ENCODE peak calls at places on chromosomes 3 and 15, in five cellular contexts. W is right atrium auricular region, M is heart left ventricle, A is Peyer's patch, N is lung. I is an unnamed sample. For H3K4me1 and H3K27me3, the result is how much of the 10 kb centered on the place peaks cover.

GRCh38 chr15:100307241-100307855 is 34.4 kb downstream of the ADAMTS17 start:
- DNase-seq in A (no peak), M (no peak), N (no peak), W (no peak), I (no peak)

GRCh38 chr15:66851226-66852063 is 149.4 kb downstream of the SMAD6 start:
- DNase-seq in N (peak), W (peak), A (peak), M (peak), I (peak)

GRCh38 chr3:177729939-177730700 is 532.8 kb upstream of the TBL1XR1 start:
- DNase-seq in N (no peak), W (peak), M (peak), A (no peak), I (no peak)

GRCh38 chr15:58228708-58229107 is 90.5 kb downstream of the AQP9 start:
- DNase-seq in W (no peak), A (no peak), M (peak), N (no peak), I (no peak)

GRCh38 chr3:152444029-152444641 is 175.4 kb downstream of the MBNL1 start:
- DNase-seq in W (no peak), M (no peak), N (no peak), A (no peak), I (no peak)

GRCh38 chr15:85744636-85745422 is 49.9 kb downstream of the KLHL25 start:
- DNase-seq in M (no peak), W (peak), A (no peak), N (peak), I (no peak)

GRCh38 chr15:67043939-67044771 is 21.2 kb upstream of the SMAD3 start:
- DNase-seq in N (no peak), W (no peak), A (no peak), M (no peak), I (no peak)

GRCh38 chr15:71434774-71435173 is 319.5 kb downstream of the THSD4 start:
- DNase-seq in A (no peak), N (no peak), W (no peak), M (no peak), I (no peak)

GRCh38 chr15:66452421-66452820 is 45.1 kb downstream of the SNAPC5 start:
- DNase-seq in W (no peak), N (no peak), M (no peak), A (no peak), I (no peak)

GRCh38 chr15:65101418-65101890 is 13.5 kb downstream of the UBAP1L start:
- DNase-seq in M (peak), A (peak), W (peak), N (peak), I (no peak)

GRCh38 chr3:36060950-36061349 is 319.4 kb upstream of the STAC start:
- DNase-seq in A (no peak), N (no peak), M (no peak), W (no peak), I (no peak)

GRCh38 chr15:80455051-80455648 is 51.0 kb downstream of the ARNT2 start:
- DNase-seq in M (no peak), A (no peak), N (no peak), W (no peak), I (no peak)

GRCh38 chr15:71709808-71710418 is 100.4 kb upstream of the NR2E3 start:
- DNase-seq in W (no peak), N (no peak), M (no peak), A (no peak), I (no peak)

GRCh38 chr3:14130707-14131106 is 5.9 kb downstream of the TMEM43 start:
- DNase-seq in A (no peak), N (no peak), W (no peak), M (no peak), I (no peak)

GRCh38 chr15:61743352-61743909 is 316.8 kb downstream of the VPS13C start:
- DNase-seq in A (no peak), N (no peak), M (no peak), W (no peak), I (no peak)

GRCh38 chr15:37059051-37059450 is 41.3 kb downstream of the MEIS2 start:
- DNase-seq in N (no peak), M (no peak), W (no peak), A (no peak), I (no peak)

GRCh38 chr15:68789921-68790575 is 30.6 kb downstream of the ANP32A start:
- DNase-seq in A (no peak), M (peak), N (no peak), W (no peak), I (no peak)

GRCh38 chr3:73580343-73580742 is 44.4 kb downstream of the PDZRN3 start:
- DNase-seq in M (no peak), W (no peak), N (no peak), A (no peak), I (no peak)

GRCh38 chr3:154181127-154181691 is 60.0 kb downstream of the ARHGEF26 start:
- DNase-seq in A (no peak), M (no peak), N (no peak), W (no peak), I (no peak)

GRCh38 chr3:22360197-22360596 is 609.2 kb upstream of the ZNF385D start:
- DNase-seq in N (no peak), W (no peak), A (no peak), M (no peak), I (no peak)

GRCh38 chr3:193731656-193732055 is 138.6 kb downstream of the OPA1 start:
- DNase-seq in N (no peak), M (no peak), W (no peak), A (no peak), I (no peak)

GRCh38 chr15:90394074-90394473 is 6.0 kb downstream of the IQGAP1 start:
- DNase-seq in A (no peak), M (no peak), W (no peak), N (no peak), I (no peak)

GRCh38 chr15:85795669-85796305 is 1.1 kb upstream of the KLHL25 start:
- DNase-seq in W (no peak), A (no peak), M (no peak), N (no peak), I (no peak)

GRCh38 chr3:71441217-71441924 is 142.2 kb downstream of the FOXP1 start:
- DNase-seq in A (no peak), M (no peak), W (no peak), N (peak), I (no peak)

GRCh38 chr3:99965077-99965476 is 147.4 kb downstream of the CMSS1 start:
- DNase-seq in W (no peak), A (no peak), M (no peak), N (no peak), I (no peak)

GRCh38 chr3:8621872-8622271 is 22.7 kb downstream of the SSUH2 start:
- DNase-seq in N (no peak), A (no peak), W (peak), M (no peak), I (no peak)

GRCh38 chr15:39589815-39590644 is 9.2 kb downstream of the THBS1 start:
- DNase-seq in W (no peak), N (no peak), M (no peak), A (no peak), I (no peak)

GRCh38 chr15:30992465-30992864 is 1.0 kb upstream of the MTMR10 start:
- DNase-seq in W (no peak), M (no peak), N (peak), A (no peak), I (no peak)

GRCh38 chr3:158847885-158848284 is 46.0 kb downstream of the MFSD1 start:
- DNase-seq in M (no peak), W (no peak), A (no peak), N (no peak), I (no peak)

GRCh38 chr3:101549473-101549872 is 12.2 kb upstream of the TRMT10C start:
- DNase-seq in N (no peak), A (no peak), M (no peak), W (no peak), I (no peak)

GRCh38 chr3:136898954-136899353 is 36.9 kb downstream of the NCK1 start:
- DNase-seq in N (no peak), W (no peak), M (no peak), A (no peak), I (no peak)

GRCh38 chr15:66172339-66172980 is 81.1 kb downstream of the MEGF11 start:
- DNase-seq in M (no peak), N (no peak), W (no peak), A (no peak), I (no peak)

GRCh38 chr15:70092462-70092850 is 5.3 kb downstream of the TLE3 start:
- DNase-seq in M (no peak), N (no peak), A (no peak), W (no peak), I (no peak)

GRCh38 chr15:57053470-57053869 is 135.0 kb downstream of the TCF12 start:
- DNase-seq in N (no peak), M (no peak), A (no peak), W (no peak), I (no peak)

GRCh38 chr15:48400086-48400485 is 68.9 kb downstream of the DUT start:
- DNase-seq in A (no peak), M (no peak), W (no peak), N (no peak), I (no peak)

GRCh38 chr15:35312355-35312754 is 227.3 kb upstream of the NANOGP8 start:
- DNase-seq in A (no peak), N (no peak), W (no peak), M (no peak), I (no peak)

GRCh38 chr15:99565031-99565280 is 828 bp upstream of the MEF2A start:
- DNase-seq in N (no peak), M (no peak), W (no peak), A (no peak), I (no peak)

DNA sequence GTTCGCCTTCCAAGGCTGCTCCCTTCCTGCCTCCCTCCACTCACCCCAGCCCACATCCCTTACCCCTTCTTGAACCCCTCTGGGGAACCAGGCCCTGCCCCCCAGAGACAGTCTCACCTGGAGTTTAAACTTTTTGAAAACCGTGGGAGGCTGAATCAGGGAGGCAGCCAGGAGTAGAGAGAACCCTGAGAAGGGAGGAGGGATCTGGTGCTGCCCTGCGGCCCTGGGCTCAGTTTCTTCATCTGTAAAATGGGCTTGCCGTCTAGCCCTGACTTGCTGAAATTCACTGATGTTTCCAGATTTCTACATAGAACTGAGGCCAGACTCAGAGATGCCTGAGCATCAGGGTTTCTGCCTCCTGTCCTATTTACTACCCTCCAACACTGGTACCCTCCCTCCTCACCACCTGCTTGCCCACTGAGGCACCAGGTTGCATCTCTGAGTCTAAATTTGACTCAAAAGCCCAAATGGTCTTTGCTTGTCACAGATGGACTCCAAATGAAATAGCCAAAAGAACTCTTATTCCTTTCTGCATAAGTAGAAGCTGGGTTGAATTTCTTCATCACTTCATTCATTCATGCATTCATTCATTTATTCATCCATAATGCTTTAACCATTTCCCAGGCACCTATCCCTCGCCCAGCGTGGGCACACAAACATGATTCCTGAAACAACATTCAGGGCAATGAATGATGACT is 11.9 kb upstream of the STRA6 start:
- DNase-seq in A (no peak), W (no peak), N (no peak), M (no peak), I (no peak)
- H3K4me1 ChIP-seq in A (under half), W (under half), N (under half), M (under half), I (under half)

GRCh38 chr3:51617597-51617996 is 53.5 kb upstream of the TEX264 start:
- DNase-seq in N (peak), M (no peak), A (no peak), W (no peak), I (no peak)

GRCh38 chr3:51622402-51622801 is 48.6 kb upstream of the TEX264 start:
- DNase-seq in W (no peak), N (no peak), M (no peak), A (no peak), I (no peak)

GRCh38 chr3:51620543-51620942 is 50.5 kb upstream of the TEX264 start:
- DNase-seq in M (no peak), W (no peak), N (no peak), A (no peak), I (no peak)

GRCh38 chr3:51621091-51621892 is 49.8 kb upstream of the TEX264 start:
- DNase-seq in N (no peak), A (no peak), W (no peak), M (no peak), I (no peak)

GRCh38 chr3:51619983-51620382 is 51.1 kb upstream of the TEX264 start:
- DNase-seq in A (no peak), W (no peak), M (no peak), N (no peak), I (no peak)
- H3K27me3 ChIP-seq in A (under half), W (under half), M (under half), N (under half), I (under half)

DNA sequence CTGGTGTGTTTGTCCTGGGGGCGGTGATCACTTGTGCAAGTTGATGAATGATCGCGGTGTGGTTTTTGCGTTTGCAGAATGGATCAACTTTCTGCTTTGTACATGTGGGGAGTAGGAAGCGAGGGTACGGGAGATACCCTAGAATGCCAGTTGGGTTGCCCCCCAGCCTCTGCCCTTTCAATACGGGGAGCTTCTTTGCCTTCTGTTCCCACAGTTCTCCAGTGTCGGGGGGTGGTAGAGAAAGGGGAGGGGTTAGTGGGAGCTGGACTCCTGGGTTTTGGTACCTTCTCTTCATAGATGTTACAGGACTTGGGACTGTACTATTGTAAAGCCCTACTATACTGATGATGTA is 3.2 kb downstream of the BBX start:
- DNase-seq in N (no peak), A (no peak), W (no peak), M (no peak), I (no peak)
- H3K4me1 ChIP-seq in N (under half), A (under half), W (under half), M (under half), I (under half)

DNA sequence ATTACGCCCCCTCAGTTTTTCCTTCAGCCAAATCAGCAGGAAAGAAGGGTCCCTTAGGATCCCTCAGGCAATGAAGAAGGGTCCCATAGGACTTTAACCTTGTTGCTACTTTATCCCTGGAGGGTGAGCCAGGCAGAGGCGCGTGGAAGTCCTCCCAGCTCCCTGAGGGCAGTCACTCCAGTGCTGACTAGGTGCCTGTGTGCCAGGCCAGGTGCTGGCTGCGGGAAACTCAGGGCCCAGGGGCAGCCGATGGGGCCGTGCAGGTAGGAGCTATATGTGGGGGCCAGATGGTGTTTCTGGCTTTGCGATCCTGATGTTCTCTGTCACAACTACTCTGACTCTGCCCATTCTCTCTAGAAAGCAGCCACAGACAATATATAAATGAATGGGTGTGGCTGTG is 42.8 kb upstream of the IQSEC1 start:
- DNase-seq in W (no peak), A (peak), N (no peak), M (no peak), I (no peak)
- H3K27me3 ChIP-seq in W (under half), A (under half), N (under half), M (under half), I (under half)

GRCh38 chr3:141083831-141084624 is 32.9 kb downstream of the SPSB4 start:
- DNase-seq in M (no peak), W (no peak), N (no peak), A (no peak), I (no peak)

GRCh38 chr3:141085331-141086047 is 34.3 kb downstream of the SPSB4 start:
- DNase-seq in W (no peak), N (no peak), A (no peak), M (no peak), I (no peak)

GRCh38 chr3:141087071-141087824 is 36.1 kb downstream of the SPSB4 start:
- DNase-seq in A (no peak), N (no peak), M (no peak), W (no peak), I (no peak)

GRCh38 chr3:141083226-141083625 is 32.1 kb downstream of the SPSB4 start:
- DNase-seq in A (no peak), M (no peak), W (no peak), N (no peak), I (no peak)

DNA sequence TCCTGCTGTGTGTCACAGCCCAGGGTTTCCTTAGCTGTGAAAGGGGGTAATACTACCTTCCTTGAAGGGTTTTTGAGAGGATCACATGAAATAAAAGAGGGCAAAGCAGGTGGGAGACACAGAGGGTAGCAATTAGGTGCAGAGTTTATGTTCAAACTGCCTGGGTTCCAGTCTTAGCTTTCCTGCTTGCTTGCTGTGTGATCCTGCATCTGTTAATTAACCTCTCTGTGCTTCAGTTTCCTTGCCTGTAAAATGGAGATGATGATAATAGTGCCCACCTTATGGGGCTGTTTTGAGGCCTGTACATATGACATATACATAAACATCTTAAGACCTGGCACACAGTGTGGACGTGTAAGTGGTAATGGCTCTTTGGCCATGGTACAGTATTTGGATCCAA is 35.0 kb downstream of the SPSB4 start:
- DNase-seq in N (no peak), M (no peak), A (no peak), W (no peak), I (no peak)
- H3K4me1 ChIP-seq in N (under half), M (under half), A (under half), W (under half), I (under half)

DNA sequence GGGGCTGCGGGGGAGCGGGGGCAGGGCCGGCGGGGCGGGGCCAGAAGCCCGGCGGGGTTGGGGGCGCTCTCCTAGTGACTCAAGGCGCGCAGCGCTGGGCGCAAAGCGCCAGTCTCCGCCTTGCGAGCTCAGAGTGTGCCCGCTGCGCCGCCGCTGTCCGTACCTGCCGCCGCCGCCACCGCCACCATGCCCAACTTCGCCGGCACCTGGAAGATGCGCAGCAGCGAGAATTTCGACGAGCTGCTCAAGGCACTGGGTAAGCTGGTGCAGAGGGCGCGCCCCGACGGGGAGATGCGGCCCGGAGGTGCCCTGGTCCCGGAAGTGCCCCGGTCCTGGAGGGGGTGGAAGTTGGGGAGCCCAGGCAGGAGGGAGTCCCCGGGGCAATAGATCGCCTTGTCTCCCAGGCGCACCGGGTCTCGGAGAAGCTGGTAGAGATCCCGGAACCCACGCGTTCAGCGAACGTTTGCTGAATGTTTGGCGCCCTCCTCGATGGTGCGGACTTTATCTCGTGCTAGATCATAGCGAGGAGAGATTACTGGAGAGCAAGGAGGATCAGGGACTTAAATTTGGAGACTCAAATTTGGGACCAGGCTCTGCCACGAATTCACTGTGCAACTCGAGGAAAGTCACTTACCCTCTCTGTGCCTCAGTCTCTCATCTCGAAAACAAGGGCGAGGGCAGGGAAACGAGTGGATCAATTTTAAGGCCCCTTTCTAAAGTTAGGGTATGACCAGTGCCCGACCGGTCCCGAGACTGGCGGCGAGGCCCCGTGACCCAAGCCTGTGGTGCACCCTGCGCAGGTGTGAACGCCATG is at the start of gene CRABP1:
- DNase-seq in N (no peak), M (no peak), W (no peak), A (no peak), I (no peak)
- H3K27me3 ChIP-seq in N (under half), M (under half), W (under half), A (under half), I (under half)

GRCh38 chr3:126469479-126469878 is 6.2 kb downstream of the ZXDC start:
- DNase-seq in M (no peak), A (peak), W (no peak), N (peak), I (no peak)
- H3K4me1 ChIP-seq in M (half or more), A (under half), W (under half), N (under half), I (under half)

I was measured in CD8-positive, alpha-beta memory T cell.